ENCODE peak calls at places on chromosomes 12 and 14, in eight cellular contexts. Y, J, H, S, M, U, V and E are unnamed samples.

GRCh38 chr12:18998343-18999270 is 130.9 kb upstream of the PLEKHA5 start:
- DNase-seq in H (peak), M (no peak), Y (peak), S (no peak), V (peak), J (no peak), U (no peak), E (no peak)

GRCh38 chr14:51942971-51943370 is 46.4 kb upstream of the RTRAF start:
- DNase-seq in M (no peak), Y (no peak), V (no peak), U (no peak), H (no peak), J (no peak), S (no peak), E (no peak)

GRCh38 chr14:21978184-21978998 is 304.8 kb upstream of the OR4E1 start:
- DNase-seq in U (peak), S (peak), J (no peak), V (peak), M (peak), H (no peak), Y (peak), E (peak)

GRCh38 chr12:132342322-132342721 is 12.9 kb upstream of the GALNT9 start:
- DNase-seq in V (no peak), S (no peak), H (no peak), U (peak), Y (peak), J (no peak), M (peak), E (no peak)

GRCh38 chr14:92122351-92122677 is 545 bp downstream of the CPSF2 start:
- DNase-seq in Y (peak), M (no peak), H (peak), U (peak), S (no peak), V (no peak), J (no peak), E (no peak)

GRCh38 chr12:73383584-73384229 is 1111.5 kb downstream of the TRHDE start:
- DNase-seq in J (no peak), U (no peak), S (no peak), Y (peak), H (no peak), V (no peak), M (no peak), E (no peak)

GRCh38 chr12:50039151-50039835 is 14.0 kb upstream of the RACGAP1 start:
- DNase-seq in H (peak), M (peak), V (peak), Y (peak), S (peak), U (peak), J (no peak), E (peak)

GRCh38 chr12:76878045-76878898 is 547 bp downstream of the CSRP2 start:
- DNase-seq in V (no peak), S (no peak), J (no peak), Y (peak), M (peak), H (peak), U (peak), E (peak)

GRCh38 chr12:130971871-130972588 is 18.3 kb downstream of the ADGRD1 start:
- DNase-seq in Y (no peak), S (no peak), U (no peak), M (no peak), H (peak), V (peak), J (no peak), E (no peak)

GRCh38 chr12:111100003-111100402 is 179.6 kb upstream of the MYL2 start:
- DNase-seq in V (no peak), J (no peak), Y (no peak), M (peak), U (no peak), H (no peak), S (no peak), E (no peak)

GRCh38 chr12:98767248-98767647 is 122.2 kb downstream of the APAF1 start:
- DNase-seq in V (no peak), J (no peak), M (no peak), U (no peak), H (no peak), S (no peak), Y (no peak), E (no peak)

GRCh38 chr14:53011053-53011462 is 60.2 kb upstream of the FERMT2 start:
- DNase-seq in M (peak), J (no peak), S (no peak), Y (peak), U (peak), H (peak), V (peak), E (peak)